ENCODE peak calls at places on chromosomes 4 and X, in five cellular contexts. One of them, this sample, is unnamed.

GRCh38 chr4:166065324-166065723 is 192.3 kb downstream of the TLL1 start:
- DNase-seq in IMR-90: no peak
- DNase-seq in uterus: no peak
- DNase-seq in iPS DF 19.7: no peak
- DNase-seq in lower lobe of right lung: no peak
- DNase-seq in this sample: no peak

GRCh38 chr4:175035907-175036306 is 117.7 kb downstream of the ADAM29 start:
- DNase-seq in IMR-90: no peak
- DNase-seq in uterus: no peak
- DNase-seq in iPS DF 19.7: no peak
- DNase-seq in lower lobe of right lung: no peak
- DNase-seq in this sample: peak; percentile 64

GRCh38 chrX:80602017-80602765 is 181.9 kb downstream of the TENT5D start:
- DNase-seq in IMR-90: no peak
- DNase-seq in uterus: no peak
- DNase-seq in iPS DF 19.7: no peak
- DNase-seq in lower lobe of right lung: no peak
- DNase-seq in this sample: no peak

GRCh38 chrX:12128017-12128416 is 10.3 kb upstream of the FRMPD4 start:
- DNase-seq in IMR-90: no peak
- DNase-seq in uterus: no peak
- DNase-seq in iPS DF 19.7: no peak
- DNase-seq in lower lobe of right lung: no peak
- DNase-seq in this sample: no peak

GRCh38 chrX:120309873-120310730 is 1.2 kb downstream of the TMEM255A start:
- DNase-seq in IMR-90: no peak
- DNase-seq in uterus: peak; percentile 23
- DNase-seq in iPS DF 19.7: no peak
- DNase-seq in lower lobe of right lung: peak; percentile 43
- DNase-seq in this sample: peak; percentile 12

GRCh38 chr4:87060957-87061356 is 126.1 kb downstream of the AFF1 start:
- DNase-seq in IMR-90: peak; percentile 88
- DNase-seq in uterus: no peak
- DNase-seq in iPS DF 19.7: no peak
- DNase-seq in lower lobe of right lung: no peak
- DNase-seq in this sample: peak; percentile 93

GRCh38 chrX:24144528-24144927 is 5.0 kb upstream of the ZFX start:
- DNase-seq in IMR-90: no peak
- DNase-seq in uterus: no peak
- DNase-seq in iPS DF 19.7: no peak
- DNase-seq in lower lobe of right lung: no peak
- DNase-seq in this sample: no peak

GRCh38 chrX:119007189-119007770 is 32.9 kb downstream of the LONRF3 start:
- DNase-seq in IMR-90: no peak
- DNase-seq in uterus: no peak
- DNase-seq in iPS DF 19.7: no peak
- DNase-seq in lower lobe of right lung: no peak
- DNase-seq in this sample: no peak

GRCh38 chr4:19319607-19320006 is 932.1 kb upstream of the SLIT2 start:
- DNase-seq in IMR-90: no peak
- DNase-seq in uterus: no peak
- DNase-seq in iPS DF 19.7: no peak
- DNase-seq in lower lobe of right lung: no peak
- DNase-seq in this sample: no peak

GRCh38 chr4:71595576-71596108 is 188.2 kb downstream of the GC start:
- DNase-seq in IMR-90: no peak
- DNase-seq in uterus: no peak
- DNase-seq in iPS DF 19.7: no peak
- DNase-seq in lower lobe of right lung: no peak
- DNase-seq in this sample: no peak

GRCh38 chrX:14095702-14096101 is 66.0 kb upstream of the GEMIN8 start:
- DNase-seq in IMR-90: peak; percentile 53
- DNase-seq in uterus: peak; percentile 23
- DNase-seq in iPS DF 19.7: peak; percentile 17
- DNase-seq in lower lobe of right lung: no peak
- DNase-seq in this sample: peak; percentile 16

GRCh38 chr4:120829113-120829831 is 93.3 kb downstream of the PRDM5 start:
- DNase-seq in IMR-90: peak; percentile 70
- DNase-seq in uterus: no peak
- DNase-seq in iPS DF 19.7: no peak
- DNase-seq in lower lobe of right lung: no peak
- DNase-seq in this sample: no peak

GRCh38 chr4:173747537-173748257 is 217.7 kb upstream of the HAND2 start:
- DNase-seq in IMR-90: no peak
- DNase-seq in uterus: no peak
- DNase-seq in iPS DF 19.7: no peak
- DNase-seq in lower lobe of right lung: no peak
- DNase-seq in this sample: no peak

GRCh38 chr4:77196866-77197265 is 39.9 kb downstream of the CCNG2 start:
- DNase-seq in IMR-90: no peak
- DNase-seq in uterus: no peak
- DNase-seq in iPS DF 19.7: no peak
- DNase-seq in lower lobe of right lung: no peak
- DNase-seq in this sample: no peak

GRCh38 chrX:153564047-153564606 is 34.8 kb downstream of the CCNQ start:
- DNase-seq in IMR-90: no peak
- DNase-seq in uterus: no peak
- DNase-seq in iPS DF 19.7: no peak
- DNase-seq in lower lobe of right lung: no peak
- DNase-seq in this sample: no peak

GRCh38 chr4:1637580-1638271 is 46.4 kb downstream of the FAM53A start:
- DNase-seq in IMR-90: no peak
- DNase-seq in uterus: no peak
- DNase-seq in iPS DF 19.7: no peak
- DNase-seq in lower lobe of right lung: no peak
- DNase-seq in this sample: no peak

GRCh38 chr4:99506781-99507180 is 4.0 kb upstream of the C4orf17 start:
- DNase-seq in IMR-90: no peak
- DNase-seq in uterus: no peak
- DNase-seq in iPS DF 19.7: no peak
- DNase-seq in lower lobe of right lung: no peak
- DNase-seq in this sample: no peak

GRCh38 chr4:108331905-108332632 is 163.3 kb upstream of the LEF1 start:
- DNase-seq in IMR-90: no peak
- DNase-seq in uterus: no peak
- DNase-seq in iPS DF 19.7: no peak
- DNase-seq in lower lobe of right lung: no peak
- DNase-seq in this sample: no peak

GRCh38 chr4:126750723-126751122 is 882.0 kb upstream of the INTU start:
- DNase-seq in IMR-90: no peak
- DNase-seq in uterus: no peak
- DNase-seq in iPS DF 19.7: no peak
- DNase-seq in lower lobe of right lung: no peak
- DNase-seq in this sample: no peak

GRCh38 chrX:153934473-153935325 is at the start of gene NAA10:
- DNase-seq in IMR-90: peak; percentile 63
- DNase-seq in uterus: peak; percentile 78
- DNase-seq in iPS DF 19.7: no peak
- DNase-seq in lower lobe of right lung: peak; percentile 80
- DNase-seq in this sample: peak; percentile 45

GRCh38 chr4:111652206-111652605 is 493.0 kb upstream of the FAM241A start:
- DNase-seq in IMR-90: no peak
- DNase-seq in uterus: no peak
- DNase-seq in iPS DF 19.7: no peak
- DNase-seq in lower lobe of right lung: no peak
- DNase-seq in this sample: no peak

GRCh38 chrX:52979993-52980392 is 21.7 kb upstream of the FAM156A start:
- DNase-seq in IMR-90: no peak
- DNase-seq in uterus: no peak
- DNase-seq in iPS DF 19.7: no peak
- DNase-seq in lower lobe of right lung: no peak
- DNase-seq in this sample: peak; percentile 38

GRCh38 chr4:29081230-29081955 is 1638.8 kb upstream of the PCDH7 start:
- DNase-seq in IMR-90: peak; percentile 28
- DNase-seq in uterus: no peak
- DNase-seq in iPS DF 19.7: no peak
- DNase-seq in lower lobe of right lung: no peak
- DNase-seq in this sample: no peak

GRCh38 chr4:48748949-48749596 is 31.0 kb downstream of the FRYL start:
- DNase-seq in IMR-90: peak; percentile 23
- DNase-seq in uterus: no peak
- DNase-seq in iPS DF 19.7: no peak
- DNase-seq in lower lobe of right lung: no peak
- DNase-seq in this sample: peak; percentile 11

GRCh38 chrX:107571296-107571998 is 56.9 kb upstream of the PRPS1 start:
- DNase-seq in IMR-90: peak; percentile 91
- DNase-seq in uterus: no peak
- DNase-seq in iPS DF 19.7: no peak
- DNase-seq in lower lobe of right lung: no peak
- DNase-seq in this sample: peak; percentile 96

GRCh38 chr4:36841583-36842326 is 402.8 kb upstream of the NWD2 start:
- DNase-seq in IMR-90: no peak
- DNase-seq in uterus: no peak
- DNase-seq in iPS DF 19.7: no peak
- DNase-seq in lower lobe of right lung: no peak
- DNase-seq in this sample: peak; percentile 26

GRCh38 chrX:129823115-129823514 is 20.6 kb downstream of the ZDHHC9 start:
- DNase-seq in IMR-90: peak; percentile 15
- DNase-seq in uterus: peak; percentile 22
- DNase-seq in iPS DF 19.7: no peak
- DNase-seq in lower lobe of right lung: no peak
- DNase-seq in this sample: no peak

GRCh38 chr4:153205757-153206156 is 1.5 kb downstream of the TRIM2 start:
- DNase-seq in IMR-90: no peak
- DNase-seq in uterus: no peak
- DNase-seq in iPS DF 19.7: no peak
- DNase-seq in lower lobe of right lung: no peak
- DNase-seq in this sample: peak; percentile 46

GRCh38 chr4:29151584-29151983 is 1568.6 kb upstream of the PCDH7 start:
- DNase-seq in IMR-90: peak; percentile 52
- DNase-seq in uterus: no peak
- DNase-seq in iPS DF 19.7: no peak
- DNase-seq in lower lobe of right lung: no peak
- DNase-seq in this sample: no peak

GRCh38 chrX:129777218-129777768 is 2.5 kb upstream of the SASH3 start:
- DNase-seq in IMR-90: no peak
- DNase-seq in uterus: no peak
- DNase-seq in iPS DF 19.7: no peak
- DNase-seq in lower lobe of right lung: peak; percentile 77
- DNase-seq in this sample: no peak